ENCODE peak calls at places on chromosome X, in six cellular contexts. Z, L, S, B, X and O are unnamed samples.

GRCh38 chrX:115898382-115899001 is 272.1 kb upstream of the AGTR2 start:
- DNase-seq in Z (no peak), L (no peak), S (no peak), B (no peak), X (peak), O (no peak)

GRCh38 chrX:17592117-17592516 is 145.2 kb upstream of the SCML1 start:
- DNase-seq in Z (no peak), L (peak), S (no peak), B (no peak), X (peak), O (no peak)

GRCh38 chrX:120568047-120568446 is 7.3 kb upstream of the CUL4B start:
- DNase-seq in Z (no peak), L (no peak), S (no peak), B (no peak), X (no peak), O (no peak)

GRCh38 chrX:1336331-1337143 is at the start of gene IL3RA:
- DNase-seq in Z (no peak), L (no peak), S (peak), B (no peak), X (no peak), O (no peak)

GRCh38 chrX:111823068-111823467 is 52.9 kb upstream of the TRPC5OS start:
- DNase-seq in Z (no peak), L (peak), S (peak), B (no peak), X (peak), O (no peak)

GRCh38 chrX:31279359-31279758 is 207.5 kb upstream of the FTHL17 start:
- DNase-seq in Z (peak), L (no peak), S (peak), B (no peak), X (peak), O (no peak)

GRCh38 chrX:17377795-17378194 is 2.8 kb downstream of the NHS start:
- DNase-seq in Z (no peak), L (peak), S (no peak), B (no peak), X (no peak), O (no peak)

GRCh38 chrX:41127476-41128192 is 42.4 kb downstream of the USP9X start:
- DNase-seq in Z (no peak), L (no peak), S (peak), B (no peak), X (no peak), O (no peak)

GRCh38 chrX:12497832-12498591 is 293.2 kb upstream of the PRPS2 start:
- DNase-seq in Z (no peak), L (no peak), S (peak), B (no peak), X (peak), O (no peak)

GRCh38 chrX:136271300-136271699 is 20.1 kb upstream of the MAP7D3 start:
- DNase-seq in Z (no peak), L (no peak), S (no peak), B (no peak), X (no peak), O (no peak)

GRCh38 chrX:45138525-45138924 is 62.2 kb downstream of the DIPK2B start:
- DNase-seq in Z (no peak), L (no peak), S (no peak), B (no peak), X (no peak), O (no peak)
- H3K4me3 ChIP-seq in Z (no peak), L (no peak), S (no peak), B (no peak), X (no peak), O (no peak)

GRCh38 chrX:82648062-82648461 is 860.0 kb upstream of the POU3F4 start:
- DNase-seq in Z (no peak), L (no peak), S (no peak), B (no peak), X (peak), O (no peak)
- TF ChIP-seq CTCF in Z (no peak), L (no peak), S (peak), B (no peak), X (peak), O (peak)

GRCh38 chrX:35919536-35920309 is at the start of gene CFAP47:
- DNase-seq in Z (no peak), L (no peak), S (peak), B (no peak), X (peak), O (peak)
- H3K4me3 ChIP-seq in Z (no peak), L (peak), S (peak), B (no peak), X (peak), O (peak)

GRCh38 chrX:21375795-21376069 is 1.5 kb downstream of the CNKSR2 start:
- DNase-seq in Z (no peak), L (no peak), S (peak), B (no peak), X (no peak), O (no peak)
- TF ChIP-seq CTCF in Z (no peak), L (no peak), S (peak), B (no peak), X (no peak), O (no peak)

GRCh38 chrX:21153033-21153432 is 221.2 kb upstream of the CNKSR2 start:
- DNase-seq in Z (no peak), L (no peak), S (no peak), B (no peak), X (no peak), O (no peak)
- H3K4me3 ChIP-seq in Z (no peak), L (no peak), S (no peak), B (no peak), X (no peak), O (no peak)

GRCh38 chrX:38806875-38807601 is 5.8 kb downstream of the MID1IP1 start:
- DNase-seq in Z (no peak), L (no peak), S (peak), B (no peak), X (no peak), O (no peak)
- TF ChIP-seq CTCF in Z (no peak), L (no peak), S (no peak), B (no peak), X (no peak), O (no peak)

GRCh38 chrX:100831219-100831946 is 11.2 kb downstream of the CSTF2 start:
- DNase-seq in Z (no peak), L (no peak), S (no peak), B (no peak), X (no peak), O (no peak)

GRCh38 chrX:100830143-100830542 is 10.0 kb downstream of the CSTF2 start:
- DNase-seq in Z (no peak), L (no peak), S (no peak), B (no peak), X (no peak), O (no peak)

GRCh38 chrX:100829730-100830129 is 9.5 kb downstream of the CSTF2 start:
- DNase-seq in Z (no peak), L (peak), S (no peak), B (peak), X (peak), O (no peak)

DNA sequence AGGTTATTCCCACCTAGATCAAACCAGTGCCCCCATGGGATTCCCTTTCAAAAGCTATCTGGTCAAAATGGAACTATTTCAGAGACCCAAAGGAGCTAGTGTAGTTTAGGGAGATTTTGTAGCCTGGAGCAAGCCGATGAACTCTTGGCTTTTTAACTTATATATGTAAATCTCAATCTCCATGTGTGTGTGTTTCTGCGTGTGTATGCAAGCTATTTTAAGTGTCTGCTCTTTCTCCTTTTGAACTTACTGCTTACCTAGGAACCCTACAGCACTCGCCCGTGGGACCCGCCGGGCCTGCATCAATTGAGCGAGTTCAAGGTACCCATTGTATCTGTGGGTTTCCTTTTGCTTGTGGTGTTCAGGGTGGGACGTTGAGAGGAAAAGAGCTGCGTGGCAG is 10.4 kb downstream of the CSTF2 start:
- DNase-seq in Z (no peak), L (no peak), S (no peak), B (no peak), X (no peak), O (no peak)
- H3K4me3 ChIP-seq in Z (no peak), L (no peak), S (no peak), B (no peak), X (no peak), O (no peak)

GRCh38 chrX:127129510-127129909 is 310.0 kb downstream of the PRR32 start:
- DNase-seq in Z (no peak), L (no peak), S (peak), B (no peak), X (peak), O (no peak)

DNA sequence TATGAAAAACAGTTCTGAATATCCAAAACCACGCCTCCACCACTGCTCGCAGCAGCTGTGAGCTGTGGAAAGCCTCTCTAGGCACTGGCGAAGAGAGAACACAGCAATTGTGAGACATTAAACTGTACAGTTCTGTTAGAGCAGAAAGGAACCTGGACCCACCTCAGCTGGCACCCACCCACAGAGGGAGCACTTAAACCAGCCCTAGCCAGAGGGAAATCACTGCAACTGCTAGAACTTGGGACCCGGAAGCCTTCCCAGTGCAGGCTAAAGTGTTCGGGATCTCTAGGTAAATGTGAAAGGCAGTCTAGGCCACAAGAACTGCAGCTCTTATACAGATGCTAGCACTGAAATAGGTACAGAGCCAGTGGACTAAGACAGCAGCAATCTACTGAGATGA is 308.8 kb downstream of the PRR32 start:
- DNase-seq in Z (no peak), L (no peak), S (no peak), B (no peak), X (no peak), O (no peak)
- TF ChIP-seq CTCF in Z (no peak), L (no peak), S (no peak), B (no peak), X (no peak), O (no peak)

DNA sequence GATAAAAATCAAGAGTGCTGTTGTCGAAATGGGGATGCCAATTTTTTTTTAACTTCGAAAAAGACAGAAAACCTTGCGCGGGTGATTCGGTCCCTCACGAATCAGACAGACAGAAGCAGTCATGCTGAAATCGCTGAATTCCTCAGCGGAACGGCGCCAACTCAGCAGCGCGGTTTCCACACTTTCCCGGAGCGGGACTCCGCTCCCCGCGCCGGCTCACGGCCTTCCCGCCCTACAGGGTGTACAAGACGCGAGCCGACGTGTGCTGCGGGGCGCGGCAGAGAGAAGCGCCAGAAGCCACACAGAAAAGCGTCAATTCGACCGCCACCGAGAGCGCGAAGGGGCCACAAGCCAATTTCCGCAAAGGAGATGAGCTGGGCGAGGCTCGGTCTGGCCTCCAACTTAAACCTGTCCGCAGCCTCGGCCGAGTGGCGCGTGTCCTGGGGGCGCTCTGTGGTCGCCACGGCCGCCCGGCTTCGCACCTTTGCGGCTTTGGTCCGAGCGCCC is 1.3 kb downstream of the NEXMIF start:
- DNase-seq in Z (no peak), L (no peak), S (peak), B (no peak), X (no peak), O (no peak)
- H3K4me3 ChIP-seq in Z (no peak), L (peak), S (no peak), B (no peak), X (no peak), O (no peak)

GRCh38 chrX:63506320-63506719 is 155.2 kb upstream of the SPIN4 start:
- DNase-seq in Z (no peak), L (peak), S (peak), B (peak), X (peak), O (no peak)
- TF ChIP-seq CTCF in Z (no peak), L (peak), S (peak), B (peak), X (peak), O (no peak)